ENCODE peak calls at places on chromosomes 11 and 22, in nine cellular contexts. O is mammary epithelial cell, L is H1, G is MM.1S, Q is SK-N-SH, E is neuronal stem cell, R is HepG2, A is K562, M is endothelial cell of umbilical vein. I is an unnamed sample. For H3K4me1, the result is how much of the 10 kb centered on the place peaks cover.

GRCh38 chr11:235998-236773 is at the start of gene SIRT3:
- DNase-seq in R (peak), A (peak), O (peak), Q (peak), L (peak), E (peak), M (peak), G (peak), I (peak)

GRCh38 chr11:62994775-62995174 is 10.0 kb upstream of the SLC22A6 start:
- DNase-seq in L (no peak), M (no peak), O (no peak), G (no peak), A (no peak), R (no peak), Q (no peak), E (no peak), I (no peak)

GRCh38 chr11:40280161-40281054 is 1179.0 kb downstream of the LRRC4C start:
- DNase-seq in L (no peak), Q (no peak), R (no peak), M (no peak), E (no peak), G (no peak), A (no peak), O (no peak), I (no peak)

GRCh38 chr11:2828585-2829330 is 56.8 kb downstream of the CDKN1C start:
- DNase-seq in G (no peak), M (no peak), L (no peak), R (no peak), O (no peak), E (no peak), Q (no peak), A (no peak), I (no peak)

GRCh38 chr11:1397146-1397861 is 7.6 kb downstream of the BRSK2 start:
- DNase-seq in M (no peak), L (no peak), O (no peak), E (no peak), A (no peak), R (no peak), Q (no peak), G (no peak), I (no peak)

GRCh38 chr11:102946237-102946636 is 9.3 kb downstream of the MMP13 start:
- DNase-seq in O (no peak), R (no peak), Q (no peak), E (no peak), M (no peak), G (no peak), A (no peak), L (no peak), I (no peak)

GRCh38 chr11:104222464-104222863 is 58.5 kb upstream of the PDGFD start:
- DNase-seq in A (no peak), O (no peak), R (no peak), E (no peak), L (no peak), Q (no peak), M (no peak), G (no peak), I (no peak)

GRCh38 chr22:17597217-17597616 is 31.3 kb downstream of the ATP6V1E1 start:
- DNase-seq in M (no peak), E (no peak), A (no peak), Q (no peak), G (no peak), L (no peak), O (no peak), R (no peak), I (no peak)

GRCh38 chr11:80096736-80097135 is 655.9 kb upstream of the TENM4 start:
- DNase-seq in M (no peak), R (no peak), L (no peak), A (no peak), E (no peak), O (peak), Q (no peak), G (no peak), I (peak)

GRCh38 chr11:1041936-1042608 is 5.6 kb upstream of the MUC6 start:
- DNase-seq in M (no peak), L (no peak), R (peak), A (peak), E (no peak), Q (peak), G (no peak), O (no peak), I (peak)

GRCh38 chr11:121904148-121904547 is 211.9 kb downstream of the BLID start:
- DNase-seq in E (no peak), A (no peak), Q (no peak), O (no peak), M (no peak), R (no peak), G (no peak), L (no peak), I (no peak)

GRCh38 chr11:69292221-69292648 is 1.7 kb upstream of the MYEOV start:
- DNase-seq in O (no peak), L (no peak), M (peak), G (peak), E (peak), R (no peak), A (peak), Q (no peak), I (no peak)

GRCh38 chr22:48651036-48651890 is 1176.4 kb downstream of the BRD1 start:
- DNase-seq in G (no peak), Q (no peak), E (no peak), L (no peak), O (no peak), R (no peak), A (no peak), M (no peak), I (no peak)

GRCh38 chr11:65663634-65664200 is 1.0 kb upstream of the RELA start:
- DNase-seq in L (no peak), Q (peak), R (no peak), O (peak), E (no peak), A (peak), M (peak), G (no peak), I (no peak)

GRCh38 chr11:61532136-61533038 is 23.8 kb downstream of the LRRC10B start:
- DNase-seq in L (no peak), M (peak), A (peak), O (peak), E (no peak), R (peak), Q (peak), G (peak), I (peak)

GRCh38 chr11:2208691-2209369 is 37.2 kb upstream of the TH start:
- DNase-seq in M (no peak), A (no peak), L (no peak), R (peak), Q (peak), E (no peak), G (no peak), O (peak), I (no peak)

GRCh38 chr22:44191036-44191454 is 10.3 kb downstream of the PARVG start:
- DNase-seq in G (no peak), Q (no peak), R (no peak), E (no peak), A (no peak), M (no peak), L (no peak), O (peak), I (peak)

GRCh38 chr11:135075740-135076139 is 663.7 kb upstream of the B3GAT1 start:
- DNase-seq in G (peak), E (no peak), R (peak), L (peak), O (no peak), M (peak), A (peak), Q (no peak), I (peak)

GRCh38 chr11:3040881-3041280 is 16.3 kb downstream of the CARS1 start:
- DNase-seq in G (no peak), L (no peak), R (no peak), O (no peak), Q (no peak), M (no peak), A (no peak), E (no peak), I (no peak)

GRCh38 chr11:23840872-23841271 is 656.0 kb upstream of the LUZP2 start:
- DNase-seq in Q (no peak), G (no peak), E (no peak), O (no peak), L (no peak), A (no peak), R (no peak), M (no peak), I (no peak)

GRCh38 chr22:48885271-48885918 is 942.3 kb downstream of the BRD1 start:
- DNase-seq in Q (no peak), O (no peak), A (no peak), R (no peak), E (no peak), G (no peak), M (no peak), L (no peak), I (no peak)

GRCh38 chr22:35620624-35621245 is 3.6 kb upstream of the MB start:
- DNase-seq in L (no peak), M (no peak), Q (peak), A (no peak), R (no peak), E (no peak), O (no peak), G (no peak), I (no peak)

GRCh38 chr11:111376453-111376871 is 2.6 kb downstream of the POU2AF1 start:
- DNase-seq in O (peak), A (no peak), Q (no peak), R (no peak), E (no peak), M (no peak), G (peak), L (no peak), I (peak)

GRCh38 chr11:113504586-113504985 is 29.4 kb upstream of the DRD2 start:
- DNase-seq in L (no peak), R (no peak), A (no peak), E (no peak), Q (no peak), O (no peak), G (no peak), M (no peak), I (no peak)

GRCh38 chr11:12618743-12619540 is 55.3 kb upstream of the TEAD1 start:
- DNase-seq in R (no peak), M (no peak), L (no peak), G (no peak), O (no peak), Q (no peak), E (no peak), A (no peak), I (no peak)

GRCh38 chr11:130894322-130895025 is 21.8 kb downstream of the SNX19 start:
- DNase-seq in R (peak), O (peak), Q (peak), E (peak), M (peak), L (peak), A (peak), G (peak), I (peak)

GRCh38 chr22:43205748-43206514 is 19.0 kb upstream of the TTLL12 start:
- DNase-seq in M (no peak), R (no peak), L (no peak), G (no peak), O (no peak), E (no peak), A (no peak), Q (no peak), I (no peak)

GRCh38 chr11:125358254-125358840 is 137.7 kb downstream of the FEZ1 start:
- DNase-seq in M (no peak), R (no peak), A (no peak), G (no peak), E (no peak), L (no peak), O (no peak), Q (no peak), I (no peak)

GRCh38 chr11:111450480-111451320 is 61.5 kb downstream of the BTG4 start:
- DNase-seq in M (no peak), G (peak), E (no peak), A (no peak), L (no peak), R (no peak), O (no peak), Q (no peak), I (no peak)

GRCh38 chr11:106275151-106275550 is 197.7 kb downstream of the AASDHPPT start:
- DNase-seq in M (no peak), G (no peak), Q (no peak), A (no peak), E (no peak), O (no peak), L (no peak), R (no peak), I (no peak)

GRCh38 chr11:106276126-106276525 is 198.7 kb downstream of the AASDHPPT start:
- DNase-seq in A (no peak), Q (no peak), L (no peak), M (no peak), G (no peak), O (no peak), R (no peak), E (no peak), I (no peak)

GRCh38 chr11:106271126-106271525 is 193.7 kb downstream of the AASDHPPT start:
- DNase-seq in L (no peak), E (no peak), Q (no peak), A (no peak), R (no peak), G (no peak), M (no peak), O (no peak), I (no peak)

GRCh38 chr11:106276859-106277436 is 199.5 kb downstream of the AASDHPPT start:
- DNase-seq in A (no peak), O (no peak), R (no peak), Q (peak), E (peak), L (no peak), M (no peak), G (no peak), I (peak)

GRCh38 chr11:106271686-106272085 is 194.2 kb downstream of the AASDHPPT start:
- DNase-seq in L (no peak), M (no peak), R (no peak), O (peak), E (no peak), Q (no peak), A (no peak), G (no peak), I (no peak)
- H2AFZ ChIP-seq in L (no peak), M (no peak), R (no peak), O (no peak), E (no peak), Q (no peak), A (no peak), G (no peak), I (no peak)

GRCh38 chr11:120217941-120218694 is 7.3 kb downstream of the OAF start:
- DNase-seq in M (no peak), R (peak), Q (no peak), G (no peak), L (no peak), O (no peak), A (no peak), E (no peak), I (no peak)

GRCh38 chr11:120219935-120220746 is 9.3 kb downstream of the OAF start:
- DNase-seq in M (no peak), Q (no peak), R (no peak), A (no peak), L (no peak), O (no peak), G (no peak), E (no peak), I (no peak)

GRCh38 chr11:120220747-120221037 is 9.9 kb downstream of the OAF start:
- DNase-seq in A (no peak), R (no peak), O (no peak), M (no peak), E (no peak), Q (no peak), L (no peak), G (no peak), I (no peak)

GRCh38 chr11:120218695-120219033 is 7.8 kb downstream of the OAF start:
- DNase-seq in L (no peak), E (no peak), M (no peak), R (no peak), Q (no peak), A (no peak), O (no peak), G (no peak), I (no peak)

GRCh38 chr11:120219157-120219934 is 8.5 kb downstream of the OAF start:
- DNase-seq in L (no peak), R (no peak), E (no peak), Q (no peak), O (no peak), M (no peak), A (no peak), G (no peak), I (no peak)
- H3K4me1 ChIP-seq in L (under half), R (half or more), E (under half), Q (under half), O (under half), M (under half), A (under half), G (under half), I (under half)

GRCh38 chr22:37050913-37051628 is 471 bp upstream of the KCTD17 start:
- DNase-seq in Q (no peak), R (no peak), L (no peak), O (no peak), A (no peak), M (no peak), E (peak), G (no peak), I (no peak)

GRCh38 chr22:37051629-37052385 is at the start of gene KCTD17:
- DNase-seq in E (peak), L (no peak), Q (peak), O (peak), R (no peak), A (peak), G (peak), M (peak), I (peak)

GRCh38 chr22:37053310-37054077 is 2.0 kb downstream of the KCTD17 start:
- DNase-seq in A (no peak), R (no peak), G (no peak), E (no peak), M (no peak), Q (no peak), L (no peak), O (no peak), I (no peak)

GRCh38 chr22:37054078-37054440 is 2.5 kb downstream of the KCTD17 start:
- DNase-seq in A (peak), M (no peak), Q (no peak), O (no peak), G (no peak), R (no peak), E (no peak), L (no peak), I (no peak)

GRCh38 chr22:37052386-37053309 is 1.1 kb downstream of the KCTD17 start:
- DNase-seq in O (no peak), L (no peak), G (no peak), M (no peak), Q (no peak), E (no peak), A (no peak), R (no peak), I (no peak)
- H2AFZ ChIP-seq in O (peak), L (no peak), G (no peak), M (peak), Q (no peak), E (peak), A (no peak), R (no peak), I (no peak)

GRCh38 chr22:30928401-30928800 is 40.2 kb downstream of the MORC2 start:
- DNase-seq in E (no peak), G (no peak), L (no peak), R (no peak), O (no peak), A (no peak), Q (no peak), M (no peak), I (no peak)
- H3K4me1 ChIP-seq in E (under half), G (under half), L (under half), R (under half), O (under half), A (under half), Q (under half), M (under half), I (under half)

DNA sequence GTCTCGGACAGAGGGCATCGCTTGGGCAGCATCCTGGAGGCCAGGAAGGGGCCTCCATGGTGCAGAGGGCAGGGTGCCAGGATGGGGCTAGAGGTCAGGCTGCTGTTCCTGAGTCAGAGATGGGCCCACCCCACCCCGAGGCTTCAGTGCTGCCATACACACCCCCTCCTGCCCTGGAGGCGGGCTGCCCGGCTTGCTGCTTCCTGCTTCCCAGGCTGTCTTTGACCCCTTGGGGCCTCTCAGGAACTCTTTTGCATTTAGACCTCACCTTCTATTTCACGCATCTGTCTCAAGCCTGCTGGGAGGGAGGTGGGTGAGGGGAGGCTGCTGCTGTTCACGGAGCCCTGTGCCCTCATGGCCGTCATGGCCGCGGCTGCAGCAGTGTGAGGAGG is 6.6 kb upstream of the GRAMD4 start:
- DNase-seq in L (no peak), O (no peak), G (peak), Q (no peak), A (no peak), R (no peak), M (peak), E (no peak), I (no peak)
- H2AFZ ChIP-seq in L (no peak), O (no peak), G (peak), Q (no peak), A (no peak), R (no peak), M (no peak), E (no peak), I (no peak)